ENCODE peak calls at places on chromosomes 7 and 10, in six cellular contexts. M is neural progenitor cell; B is epithelial cell of esophagus; S is DMS53; X is nucleus accumbens; Z is activated CD8-positive, alpha-beta memory T cell treated with anti-CD3 and anti-CD28 coated beads, Interleukin-2, amount 50 U/mL, for 48 hours. N is an unnamed sample.

GRCh38 chr7:13312327-13312726 is 624.9 kb downstream of the ARL4A start:
- DNase-seq in X (no peak), Z (no peak), S (peak; percentile 53), B (no peak), M (peak; percentile 23), N (no peak)

GRCh38 chr7:114650491-114650890 is 235.9 kb downstream of the FOXP2 start:
- DNase-seq in Z (no peak), B (no peak), M (no peak), X (no peak), S (peak; percentile 47), N (no peak)

GRCh38 chr10:30455816-30456215 is 21.8 kb downstream of the MAP3K8 start:
- DNase-seq in M (no peak), X (no peak), B (no peak), S (no peak), Z (peak; percentile 52), N (no peak)

GRCh38 chr10:86244296-86244695 is 122.3 kb downstream of the GRID1 start:
- DNase-seq in Z (no peak), S (no peak), X (no peak), M (no peak), B (no peak), N (no peak)

GRCh38 chr7:6273380-6273837 is 985 bp upstream of the CYTH3 start:
- DNase-seq in X (no peak), Z (peak; percentile 48), B (no peak), M (no peak), S (peak; percentile 69), N (no peak)

GRCh38 chr10:113718974-113719822 is 32.3 kb upstream of the PLEKHS1 start:
- DNase-seq in M (no peak), X (no peak), S (no peak), Z (no peak), B (no peak), N (no peak)

GRCh38 chr10:122727426-122727825 is 27.8 kb upstream of the C10orf120 start:
- DNase-seq in Z (no peak), S (peak; percentile 14), X (no peak), M (no peak), B (peak; percentile 31), N (no peak)

GRCh38 chr10:685613-686012 is 3.9 kb downstream of the DIP2C start:
- DNase-seq in B (no peak), S (no peak), X (no peak), Z (no peak), M (no peak), N (no peak)

GRCh38 chr10:48314107-48314506 is 7.6 kb downstream of the MAPK8 start:
- DNase-seq in B (no peak), M (no peak), Z (no peak), S (no peak), X (no peak), N (no peak)

GRCh38 chr7:26180792-26181198 is 19.8 kb downstream of the HNRNPA2B1 start:
- DNase-seq in S (peak; percentile 70), Z (no peak), X (no peak), B (no peak), M (no peak), N (no peak)

GRCh38 chr7:107563072-107563760 is 504 bp downstream of the COG5 start:
- DNase-seq in B (no peak), M (no peak), Z (no peak), S (peak; percentile 84), X (no peak), N (peak; percentile 66)

GRCh38 chr10:60942604-60943269 is 1.2 kb downstream of the RHOBTB1 start:
- DNase-seq in M (no peak), X (peak; percentile 19), B (peak; percentile 24), S (peak; percentile 85), Z (peak; percentile 50), N (no peak)

GRCh38 chr7:121985476-121985875 is 112.5 kb downstream of the PTPRZ1 start:
- DNase-seq in X (no peak), B (no peak), S (no peak), Z (no peak), M (no peak), N (no peak)

GRCh38 chr7:148883233-148884048 is 650 bp downstream of the EZH2 start:
- DNase-seq in S (peak; percentile 65), M (peak; percentile 69), B (no peak), X (peak; percentile 50), Z (peak; percentile 82), N (peak; percentile 43)

GRCh38 chr10:91309711-91310110 is 89.2 kb downstream of the PCGF5 start:
- DNase-seq in M (no peak), B (no peak), X (no peak), S (no peak), Z (no peak), N (no peak)

GRCh38 chr7:118372530-118372929 is 148.0 kb downstream of the ANKRD7 start:
- DNase-seq in M (no peak), B (peak; percentile 53), X (no peak), S (no peak), Z (no peak), N (no peak)

GRCh38 chr10:60271319-60272040 is 118.2 kb downstream of the ANK3 start:
- DNase-seq in X (no peak), Z (no peak), B (no peak), M (no peak), S (no peak), N (no peak)

GRCh38 chr10:133089461-133089800 is 1.7 kb downstream of the ADGRA1 start:
- DNase-seq in X (peak; percentile 93), S (no peak), Z (no peak), M (no peak), B (no peak), N (no peak)

GRCh38 chr7:30329706-30330105 is 45.3 kb downstream of the ZNRF2 start:
- DNase-seq in Z (no peak), B (no peak), X (no peak), M (no peak), S (no peak), N (no peak)

GRCh38 chr10:92150798-92151197 is 140.1 kb downstream of the CPEB3 start:
- DNase-seq in M (no peak), Z (no peak), S (no peak), B (no peak), X (no peak), N (no peak)

GRCh38 chr7:129136887-129137647 is 7.4 kb upstream of the TSPAN33 start:
- DNase-seq in Z (no peak), S (no peak), X (no peak), B (no peak), M (no peak), N (no peak)

GRCh38 chr10:118662228-118663035 is 67.0 kb upstream of the PRLHR start:
- DNase-seq in S (peak; percentile 47), B (no peak), X (no peak), M (no peak), Z (no peak), N (no peak)

GRCh38 chr7:95899919-95900513 is 127.7 kb downstream of the DYNC1I1 start:
- DNase-seq in Z (no peak), X (no peak), M (peak; percentile 48), S (no peak), B (no peak), N (no peak)